ENCODE peak calls at places on chromosomes 7 and 10, in ten cellular contexts. One of them, this sample, is unnamed.

GRCh38 chr10:28328346-28328745 is 25.5 kb upstream of the MPP7 start:
- DNase-seq in amygdala: no peak
- DNase-seq in transverse colon: no peak
- DNase-seq in HFFc6: no peak
- DNase-seq in H54: no peak
- DNase-seq in bronchial epithelial cell: peak
- DNase-seq in NCI-H2081: no peak
- DNase-seq in activated T-helper 2 cell treated with anti-CD3 and anti-CD28 coated beads, Interferon-gamma antibody, Interleukin-2, Interleukin-4, amounts not matched to agents 10 μg/mL and 5 μg/mL and 100 μg/mL, durations not matched to agents 14 hours and 24 hours and 36 hours: no peak
- DNase-seq in EL: no peak
- DNase-seq in stimulated activated CD4-positive, alpha-beta T cell treated with anti-CD3 and anti-CD28 coated beads, Interleukin-1b, Interleukin-23, amount 100 ng/mL, for 4 hours: no peak
- DNase-seq in this sample: no peak

GRCh38 chr10:31581741-31582323 is 262.8 kb downstream of the ZEB1 start:
- DNase-seq in amygdala: no peak
- DNase-seq in transverse colon: no peak
- DNase-seq in HFFc6: no peak
- DNase-seq in H54: no peak
- DNase-seq in bronchial epithelial cell: no peak
- DNase-seq in NCI-H2081: no peak
- DNase-seq in activated T-helper 2 cell treated with anti-CD3 and anti-CD28 coated beads, Interferon-gamma antibody, Interleukin-2, Interleukin-4, amounts not matched to agents 10 μg/mL and 5 μg/mL and 100 μg/mL, durations not matched to agents 14 hours and 24 hours and 36 hours: no peak
- DNase-seq in EL: no peak
- DNase-seq in stimulated activated CD4-positive, alpha-beta T cell treated with anti-CD3 and anti-CD28 coated beads, Interleukin-1b, Interleukin-23, amount 100 ng/mL, for 4 hours: no peak
- DNase-seq in this sample: no peak

GRCh38 chr10:128602183-128602582 is 476.0 kb upstream of the MKI67 start:
- DNase-seq in amygdala: no peak
- DNase-seq in transverse colon: peak
- DNase-seq in HFFc6: no peak
- DNase-seq in H54: no peak
- DNase-seq in bronchial epithelial cell: no peak
- DNase-seq in NCI-H2081: no peak
- DNase-seq in activated T-helper 2 cell treated with anti-CD3 and anti-CD28 coated beads, Interferon-gamma antibody, Interleukin-2, Interleukin-4, amounts not matched to agents 10 μg/mL and 5 μg/mL and 100 μg/mL, durations not matched to agents 14 hours and 24 hours and 36 hours: no peak
- DNase-seq in EL: no peak
- DNase-seq in stimulated activated CD4-positive, alpha-beta T cell treated with anti-CD3 and anti-CD28 coated beads, Interleukin-1b, Interleukin-23, amount 100 ng/mL, for 4 hours: no peak
- DNase-seq in this sample: no peak

GRCh38 chr10:129074939-129075338 is 392.1 kb upstream of the MGMT start:
- DNase-seq in amygdala: no peak
- DNase-seq in transverse colon: no peak
- DNase-seq in HFFc6: no peak
- DNase-seq in H54: no peak
- DNase-seq in bronchial epithelial cell: no peak
- DNase-seq in NCI-H2081: no peak
- DNase-seq in activated T-helper 2 cell treated with anti-CD3 and anti-CD28 coated beads, Interferon-gamma antibody, Interleukin-2, Interleukin-4, amounts not matched to agents 10 μg/mL and 5 μg/mL and 100 μg/mL, durations not matched to agents 14 hours and 24 hours and 36 hours: no peak
- DNase-seq in EL: no peak
- DNase-seq in stimulated activated CD4-positive, alpha-beta T cell treated with anti-CD3 and anti-CD28 coated beads, Interleukin-1b, Interleukin-23, amount 100 ng/mL, for 4 hours: no peak
- DNase-seq in this sample: no peak

GRCh38 chr10:124849111-124849773 is 47.6 kb downstream of the ABRAXAS2 start:
- DNase-seq in amygdala: no peak
- DNase-seq in transverse colon: no peak
- DNase-seq in HFFc6: no peak
- DNase-seq in H54: no peak
- DNase-seq in bronchial epithelial cell: no peak
- DNase-seq in NCI-H2081: no peak
- DNase-seq in activated T-helper 2 cell treated with anti-CD3 and anti-CD28 coated beads, Interferon-gamma antibody, Interleukin-2, Interleukin-4, amounts not matched to agents 10 μg/mL and 5 μg/mL and 100 μg/mL, durations not matched to agents 14 hours and 24 hours and 36 hours: no peak
- DNase-seq in EL: no peak
- DNase-seq in stimulated activated CD4-positive, alpha-beta T cell treated with anti-CD3 and anti-CD28 coated beads, Interleukin-1b, Interleukin-23, amount 100 ng/mL, for 4 hours: no peak
- DNase-seq in this sample: no peak

GRCh38 chr7:4957847-4958476 is 1.0 kb downstream of the MMD2 start:
- DNase-seq in amygdala: no peak
- DNase-seq in transverse colon: no peak
- DNase-seq in HFFc6: no peak
- DNase-seq in H54: no peak
- DNase-seq in bronchial epithelial cell: no peak
- DNase-seq in NCI-H2081: no peak
- DNase-seq in activated T-helper 2 cell treated with anti-CD3 and anti-CD28 coated beads, Interferon-gamma antibody, Interleukin-2, Interleukin-4, amounts not matched to agents 10 μg/mL and 5 μg/mL and 100 μg/mL, durations not matched to agents 14 hours and 24 hours and 36 hours: no peak
- DNase-seq in EL: no peak
- DNase-seq in stimulated activated CD4-positive, alpha-beta T cell treated with anti-CD3 and anti-CD28 coated beads, Interleukin-1b, Interleukin-23, amount 100 ng/mL, for 4 hours: no peak
- DNase-seq in this sample: no peak

GRCh38 chr7:618539-619355 is 99.1 kb upstream of the PDGFA start:
- DNase-seq in amygdala: no peak
- DNase-seq in transverse colon: peak
- DNase-seq in HFFc6: no peak
- DNase-seq in H54: no peak
- DNase-seq in bronchial epithelial cell: no peak
- DNase-seq in NCI-H2081: no peak
- DNase-seq in activated T-helper 2 cell treated with anti-CD3 and anti-CD28 coated beads, Interferon-gamma antibody, Interleukin-2, Interleukin-4, amounts not matched to agents 10 μg/mL and 5 μg/mL and 100 μg/mL, durations not matched to agents 14 hours and 24 hours and 36 hours: peak
- DNase-seq in EL: no peak
- DNase-seq in stimulated activated CD4-positive, alpha-beta T cell treated with anti-CD3 and anti-CD28 coated beads, Interleukin-1b, Interleukin-23, amount 100 ng/mL, for 4 hours: no peak
- DNase-seq in this sample: peak

GRCh38 chr7:13189712-13190111 is 502.3 kb downstream of the ARL4A start:
- DNase-seq in amygdala: no peak
- DNase-seq in transverse colon: no peak
- DNase-seq in HFFc6: no peak
- DNase-seq in H54: no peak
- DNase-seq in bronchial epithelial cell: no peak
- DNase-seq in NCI-H2081: no peak
- DNase-seq in activated T-helper 2 cell treated with anti-CD3 and anti-CD28 coated beads, Interferon-gamma antibody, Interleukin-2, Interleukin-4, amounts not matched to agents 10 μg/mL and 5 μg/mL and 100 μg/mL, durations not matched to agents 14 hours and 24 hours and 36 hours: no peak
- DNase-seq in EL: no peak
- DNase-seq in stimulated activated CD4-positive, alpha-beta T cell treated with anti-CD3 and anti-CD28 coated beads, Interleukin-1b, Interleukin-23, amount 100 ng/mL, for 4 hours: no peak
- DNase-seq in this sample: no peak

GRCh38 chr7:17357952-17358351 is 59.5 kb downstream of the AHR start:
- DNase-seq in amygdala: no peak
- DNase-seq in transverse colon: no peak
- DNase-seq in HFFc6: no peak
- DNase-seq in H54: no peak
- DNase-seq in bronchial epithelial cell: no peak
- DNase-seq in NCI-H2081: no peak
- DNase-seq in activated T-helper 2 cell treated with anti-CD3 and anti-CD28 coated beads, Interferon-gamma antibody, Interleukin-2, Interleukin-4, amounts not matched to agents 10 μg/mL and 5 μg/mL and 100 μg/mL, durations not matched to agents 14 hours and 24 hours and 36 hours: no peak
- DNase-seq in EL: peak
- DNase-seq in stimulated activated CD4-positive, alpha-beta T cell treated with anti-CD3 and anti-CD28 coated beads, Interleukin-1b, Interleukin-23, amount 100 ng/mL, for 4 hours: no peak
- DNase-seq in this sample: no peak

GRCh38 chr10:6203331-6204062 is 765 bp downstream of the PFKFB3 start:
- DNase-seq in amygdala: no peak
- DNase-seq in transverse colon: peak
- DNase-seq in HFFc6: peak
- DNase-seq in H54: peak
- DNase-seq in bronchial epithelial cell: no peak
- DNase-seq in NCI-H2081: no peak
- DNase-seq in activated T-helper 2 cell treated with anti-CD3 and anti-CD28 coated beads, Interferon-gamma antibody, Interleukin-2, Interleukin-4, amounts not matched to agents 10 μg/mL and 5 μg/mL and 100 μg/mL, durations not matched to agents 14 hours and 24 hours and 36 hours: peak
- DNase-seq in EL: peak
- DNase-seq in stimulated activated CD4-positive, alpha-beta T cell treated with anti-CD3 and anti-CD28 coated beads, Interleukin-1b, Interleukin-23, amount 100 ng/mL, for 4 hours: peak
- DNase-seq in this sample: peak

GRCh38 chr7:119256446-119257131 is 1016.4 kb upstream of the KCND2 start:
- DNase-seq in amygdala: no peak
- DNase-seq in transverse colon: no peak
- DNase-seq in HFFc6: no peak
- DNase-seq in H54: no peak
- DNase-seq in bronchial epithelial cell: peak
- DNase-seq in NCI-H2081: peak
- DNase-seq in activated T-helper 2 cell treated with anti-CD3 and anti-CD28 coated beads, Interferon-gamma antibody, Interleukin-2, Interleukin-4, amounts not matched to agents 10 μg/mL and 5 μg/mL and 100 μg/mL, durations not matched to agents 14 hours and 24 hours and 36 hours: no peak
- DNase-seq in EL: no peak
- DNase-seq in stimulated activated CD4-positive, alpha-beta T cell treated with anti-CD3 and anti-CD28 coated beads, Interleukin-1b, Interleukin-23, amount 100 ng/mL, for 4 hours: no peak
- DNase-seq in this sample: no peak

GRCh38 chr7:38584443-38585210 is 46.5 kb downstream of the AMPH start:
- DNase-seq in amygdala: no peak
- DNase-seq in transverse colon: no peak
- DNase-seq in HFFc6: peak
- DNase-seq in H54: peak
- DNase-seq in bronchial epithelial cell: peak
- DNase-seq in NCI-H2081: no peak
- DNase-seq in activated T-helper 2 cell treated with anti-CD3 and anti-CD28 coated beads, Interferon-gamma antibody, Interleukin-2, Interleukin-4, amounts not matched to agents 10 μg/mL and 5 μg/mL and 100 μg/mL, durations not matched to agents 14 hours and 24 hours and 36 hours: no peak
- DNase-seq in EL: peak
- DNase-seq in stimulated activated CD4-positive, alpha-beta T cell treated with anti-CD3 and anti-CD28 coated beads, Interleukin-1b, Interleukin-23, amount 100 ng/mL, for 4 hours: no peak
- DNase-seq in this sample: no peak

GRCh38 chr7:33750177-33750576 is 155.2 kb upstream of the BMPER start:
- DNase-seq in amygdala: no peak
- DNase-seq in transverse colon: no peak
- DNase-seq in HFFc6: peak
- DNase-seq in H54: no peak
- DNase-seq in bronchial epithelial cell: no peak
- DNase-seq in NCI-H2081: no peak
- DNase-seq in activated T-helper 2 cell treated with anti-CD3 and anti-CD28 coated beads, Interferon-gamma antibody, Interleukin-2, Interleukin-4, amounts not matched to agents 10 μg/mL and 5 μg/mL and 100 μg/mL, durations not matched to agents 14 hours and 24 hours and 36 hours: no peak
- DNase-seq in EL: peak
- DNase-seq in stimulated activated CD4-positive, alpha-beta T cell treated with anti-CD3 and anti-CD28 coated beads, Interleukin-1b, Interleukin-23, amount 100 ng/mL, for 4 hours: no peak
- DNase-seq in this sample: no peak